ENCODE peak calls at places on chromosomes 16 and 17, in six cellular contexts. N is cardiac muscle cell; Y is NCI-H1436; A is GM20000; L is stimulated activated CD4-positive, alpha-beta T cell treated with anti-CD3 and anti-CD28 coated beads, Interleukin-1b, Interleukin-23, amount 100 ng/mL, for 1 hour; C is lung. H is an unnamed sample.

GRCh38 chr17:40341808-40342574 is 22.5 kb downstream of the GJD3 start:
- DNase-seq in C (peak), N (peak), A (peak), L (no peak), Y (peak), H (no peak)

GRCh38 chr16:81517630-81518438 is 73.2 kb downstream of the CMIP start:
- DNase-seq in N (no peak), A (no peak), Y (no peak), C (no peak), L (no peak), H (no peak)

GRCh38 chr17:77602883-77603640 is 355.4 kb upstream of the TNRC6C start:
- DNase-seq in N (no peak), L (no peak), A (no peak), Y (no peak), C (no peak), H (no peak)

GRCh38 chr16:2468142-2468724 is 2.9 kb upstream of the NTN3 start:
- DNase-seq in L (no peak), N (peak), Y (peak), A (peak), C (no peak), H (no peak)

GRCh38 chr17:7477392-7478275 is 1.8 kb downstream of the ZBTB4 start:
- DNase-seq in L (no peak), C (peak), Y (no peak), A (no peak), N (peak), H (peak)

GRCh38 chr17:82407255-82407654 is 10.9 kb upstream of the HEXD start:
- DNase-seq in L (no peak), Y (no peak), C (no peak), A (no peak), N (no peak), H (no peak)

GRCh38 chr17:81025756-81026155 is 9.2 kb upstream of the BAIAP2 start:
- DNase-seq in A (no peak), N (no peak), Y (no peak), L (no peak), C (no peak), H (no peak)

GRCh38 chr17:6231886-6232767 is 161.9 kb downstream of the WSCD1 start:
- DNase-seq in C (no peak), N (no peak), A (no peak), Y (peak), L (no peak), H (no peak)

GRCh38 chr17:47957591-47958490 is at the start of gene PRR15L:
- DNase-seq in Y (peak), A (no peak), L (no peak), C (peak), N (no peak), H (peak)

GRCh38 chr17:20235747-20236146 is 226.6 kb downstream of the SPECC1 start:
- DNase-seq in Y (no peak), N (no peak), L (no peak), A (no peak), C (no peak), H (no peak)

GRCh38 chr16:27241658-27242057 is 26.9 kb downstream of the NSMCE1 start:
- DNase-seq in N (no peak), Y (no peak), A (no peak), L (no peak), C (no peak), H (no peak)

GRCh38 chr17:77611791-77612466 is 346.6 kb upstream of the TNRC6C start:
- DNase-seq in A (no peak), L (no peak), Y (no peak), N (no peak), C (no peak), H (no peak)

GRCh38 chr17:36475346-36475970 is 11.0 kb upstream of the ZNHIT3 start:
- DNase-seq in A (no peak), C (no peak), L (no peak), N (no peak), Y (no peak), H (no peak)

GRCh38 chr17:41917192-41917591 is 1.6 kb downstream of the ACLY start:
- DNase-seq in Y (no peak), A (no peak), N (no peak), L (no peak), C (no peak), H (no peak)

GRCh38 chr17:4509923-4510614 is 11.4 kb downstream of the SPNS2 start:
- DNase-seq in A (no peak), N (no peak), Y (no peak), L (no peak), C (no peak), H (no peak)

GRCh38 chr16:73743665-73744496 is 552.7 kb upstream of the PSMD7 start:
- DNase-seq in A (no peak), N (no peak), Y (no peak), L (no peak), C (no peak), H (no peak)

GRCh38 chr16:88405325-88406060 is 22.7 kb downstream of the ZNF469 start:
- DNase-seq in C (no peak), A (no peak), L (no peak), N (no peak), Y (no peak), H (no peak)

GRCh38 chr17:82913304-82914043 is 73.7 kb upstream of the ZNF750 start:
- DNase-seq in C (no peak), L (no peak), N (peak), Y (no peak), A (no peak), H (no peak)

GRCh38 chr17:39740357-39741111 is 2.8 kb downstream of the GRB7 start:
- DNase-seq in L (no peak), A (no peak), C (no peak), N (no peak), Y (no peak), H (no peak)

GRCh38 chr16:67530013-67530939 is 1.6 kb downstream of the RIPOR1 start:
- DNase-seq in C (peak), L (no peak), N (peak), A (peak), Y (no peak), H (peak)

GRCh38 chr17:35695613-35696012 is 35.8 kb upstream of the RASL10B start:
- DNase-seq in Y (no peak), N (peak), A (no peak), C (no peak), L (no peak), H (no peak)

GRCh38 chr17:50326831-50327364 is 19.0 kb upstream of the XYLT2 start:
- DNase-seq in A (peak), Y (no peak), C (no peak), N (no peak), L (no peak), H (no peak)

GRCh38 chr17:82889496-82890338 is 49.9 kb upstream of the ZNF750 start:
- DNase-seq in L (no peak), Y (no peak), C (peak), N (no peak), A (no peak), H (no peak)

GRCh38 chr16:79644977-79645667 is 44.6 kb upstream of the MAF start:
- DNase-seq in C (no peak), A (no peak), Y (no peak), L (no peak), N (no peak), H (no peak)

GRCh38 chr16:48366165-48367093 is 18.8 kb downstream of the SIAH1 start:
- DNase-seq in A (peak), Y (peak), N (peak), L (no peak), C (peak), H (peak)

GRCh38 chr17:49146620-49147306 is 14.2 kb downstream of the B4GALNT2 start:
- DNase-seq in N (no peak), Y (no peak), A (no peak), L (no peak), C (no peak), H (no peak)